ENCODE peak calls at places on chromosomes 11 and 22, in ten cellular contexts. I is kidney epithelial cell; A is AG09319; O is NCI-H345; M is body of pancreas; Y is M059J; Z is activated CD4-positive, alpha-beta T cell treated with anti-CD3 and anti-CD28 coated beads, Interleukin-2, amount 50 U/mL, for 1 hour; G is amygdala; E is heart left ventricle; P is psoas muscle. T is an unnamed sample.

GRCh38 chr11:46356911-46357482 is 9.7 kb downstream of the DGKZ start:
- DNase-seq in I (no peak), A (no peak), O (no peak), M (no peak), Y (no peak), Z (no peak), G (no peak), E (no peak), P (no peak), T (no peak)

GRCh38 chr22:21941921-21942320 is 10.7 kb downstream of the PPM1F start:
- DNase-seq in I (no peak), A (no peak), O (no peak), M (no peak), Y (no peak), Z (no peak), G (no peak), E (no peak), P (no peak), T (no peak)

GRCh38 chr22:36608987-36609386 is 80.0 kb upstream of the EIF3D start:
- DNase-seq in I (no peak), A (no peak), O (no peak), M (no peak), Y (no peak), Z (no peak), G (no peak), E (no peak), P (no peak), T (no peak)

GRCh38 chr22:41919357-41920224 is 4.7 kb upstream of the SHISA8 start:
- DNase-seq in I (no peak), A (no peak), O (no peak), M (peak; percentile 45), Y (peak; percentile 14), Z (peak; percentile 38), G (no peak), E (peak; percentile 68), P (peak; percentile 78), T (no peak)

GRCh38 chr11:43316451-43316850 is 4.7 kb downstream of the API5 start:
- DNase-seq in I (peak; percentile 29), A (no peak), O (no peak), M (no peak), Y (peak; percentile 76), Z (no peak), G (no peak), E (no peak), P (no peak), T (no peak)

GRCh38 chr11:73577496-73577917 is 20.4 kb downstream of the FAM168A start:
- DNase-seq in I (no peak), A (peak; percentile 45), O (no peak), M (no peak), Y (peak; percentile 12), Z (no peak), G (no peak), E (no peak), P (no peak), T (peak; percentile 36)

GRCh38 chr11:63240791-63241379 is 2.5 kb downstream of the SLC22A25 start:
- DNase-seq in I (no peak), A (no peak), O (no peak), M (no peak), Y (no peak), Z (no peak), G (no peak), E (no peak), P (no peak), T (no peak)

GRCh38 chr11:25961539-25961938 is 370.4 kb upstream of the ANO3 start:
- DNase-seq in I (no peak), A (no peak), O (peak; percentile 20), M (no peak), Y (no peak), Z (no peak), G (no peak), E (no peak), P (no peak), T (no peak)

GRCh38 chr22:36443198-36443770 is 38.2 kb downstream of the TXN2 start:
- DNase-seq in I (no peak), A (no peak), O (peak; percentile 20), M (no peak), Y (no peak), Z (no peak), G (no peak), E (no peak), P (no peak), T (no peak)

GRCh38 chr11:76729214-76729613 is 53.9 kb upstream of the TSKU start:
- DNase-seq in I (no peak), A (no peak), O (no peak), M (no peak), Y (no peak), Z (no peak), G (no peak), E (no peak), P (no peak), T (no peak)

GRCh38 chr22:33867118-33867863 is 53.0 kb downstream of the LARGE1 start:
- DNase-seq in I (no peak), A (peak; percentile 4), O (no peak), M (no peak), Y (peak; percentile 57), Z (no peak), G (no peak), E (no peak), P (no peak), T (no peak)

GRCh38 chr11:66856496-66857233 is at the start of gene LRFN4:
- DNase-seq in I (no peak), A (no peak), O (peak; percentile 59), M (no peak), Y (peak; percentile 71), Z (peak; percentile 49), G (no peak), E (peak; percentile 36), P (no peak), T (no peak)

GRCh38 chr22:35587447-35587870 is 29.7 kb downstream of the MB start:
- DNase-seq in I (no peak), A (no peak), O (no peak), M (peak; percentile 66), Y (peak; percentile 53), Z (no peak), G (no peak), E (peak; percentile 91), P (peak; percentile 94), T (no peak)

GRCh38 chr11:124793466-124794278 is 6.5 kb downstream of the MSANTD2 start:
- DNase-seq in I (no peak), A (no peak), O (peak; percentile 33), M (peak; percentile 51), Y (peak; percentile 78), Z (no peak), G (no peak), E (no peak), P (no peak), T (no peak)

GRCh38 chr22:49618689-49618953 is 209.1 kb downstream of the BRD1 start:
- DNase-seq in I (no peak), A (no peak), O (no peak), M (no peak), Y (no peak), Z (no peak), G (no peak), E (no peak), P (no peak), T (no peak)

GRCh38 chr11:27088353-27088752 is 47.7 kb downstream of the BBOX1 start:
- DNase-seq in I (peak; percentile 7), A (no peak), O (peak; percentile 2), M (no peak), Y (no peak), Z (no peak), G (no peak), E (no peak), P (no peak), T (no peak)

GRCh38 chr11:46560300-46561025 is 33.4 kb downstream of the AMBRA1 start:
- DNase-seq in I (no peak), A (no peak), O (no peak), M (peak; percentile 20), Y (peak; percentile 66), Z (no peak), G (no peak), E (no peak), P (no peak), T (no peak)

GRCh38 chr11:118001494-118001971 is 15.3 kb downstream of the IL10RA start:
- DNase-seq in I (no peak), A (no peak), O (no peak), M (no peak), Y (no peak), Z (no peak), G (no peak), E (no peak), P (no peak), T (no peak)

GRCh38 chr11:118171274-118172062 is 5.0 kb downstream of the SCN2B start:
- DNase-seq in I (no peak), A (no peak), O (peak; percentile 81), M (peak; percentile 74), Y (peak; percentile 48), Z (peak; percentile 71), G (peak; percentile 33), E (peak; percentile 75), P (peak; percentile 83), T (no peak)

GRCh38 chr11:61737636-61738386 is 14.6 kb upstream of the MYRF start:
- DNase-seq in I (no peak), A (no peak), O (no peak), M (no peak), Y (no peak), Z (no peak), G (no peak), E (no peak), P (no peak), T (no peak)

GRCh38 chr11:48012051-48012391 is 31.7 kb downstream of the PTPRJ start:
- DNase-seq in I (no peak), A (no peak), O (no peak), M (no peak), Y (no peak), Z (peak; percentile 31), G (no peak), E (no peak), P (no peak), T (no peak)

GRCh38 chr11:67349036-67349435 is 4.3 kb downstream of the POLD4 start:
- DNase-seq in I (no peak), A (no peak), O (no peak), M (no peak), Y (no peak), Z (no peak), G (no peak), E (no peak), P (no peak), T (no peak)

GRCh38 chr11:78638704-78639380 is 64.2 kb upstream of the NARS2 start:
- DNase-seq in I (no peak), A (no peak), O (no peak), M (no peak), Y (no peak), Z (no peak), G (no peak), E (no peak), P (no peak), T (no peak)

GRCh38 chr22:23285734-23286133 is 105.4 kb downstream of the BCR start:
- DNase-seq in I (no peak), A (no peak), O (no peak), M (no peak), Y (no peak), Z (no peak), G (no peak), E (no peak), P (no peak), T (no peak)

GRCh38 chr11:65036931-65037330 is 4.1 kb upstream of the SAC3D1 start:
- DNase-seq in I (no peak), A (no peak), O (no peak), M (peak; percentile 76), Y (peak; percentile 20), Z (no peak), G (peak; percentile 5), E (peak; percentile 54), P (peak; percentile 65), T (no peak)

GRCh38 chr22:47021371-47022074 is 259.1 kb downstream of the TBC1D22A start:
- DNase-seq in I (no peak), A (no peak), O (no peak), M (no peak), Y (no peak), Z (no peak), G (no peak), E (no peak), P (no peak), T (no peak)

GRCh38 chr11:9802291-9802861 is 138.5 kb downstream of the SWAP70 start:
- DNase-seq in I (peak; percentile 19), A (peak; percentile 90), O (no peak), M (no peak), Y (peak; percentile 44), Z (no peak), G (no peak), E (no peak), P (no peak), T (no peak)

GRCh38 chr11:65927904-65928397 is 8.7 kb downstream of the DRAP1 start:
- DNase-seq in I (no peak), A (no peak), O (no peak), M (peak; percentile 52), Y (peak; percentile 62), Z (peak; percentile 72), G (no peak), E (peak; percentile 34), P (no peak), T (no peak)

T was measured in brain pericyte.